ENCODE peak calls at places on chromosomes 11 and 22, in eight cellular contexts. M is GM23338, I is stomach, L is sigmoid colon, H is heart right ventricle, E is transverse colon, G is left ventricle myocardium inferior, T is Peyer's patch. V is an unnamed sample. For H3K36me3, the result is how much of the 10 kb centered on the place peaks cover.

GRCh38 chr11:111449158-111449557 is 63.0 kb downstream of the BTG4 start:
- DNase-seq in M (peak), I (no peak), L (no peak), H (no peak), E (no peak), G (no peak), T (no peak), V (no peak)

GRCh38 chr11:13261600-13262061 is 16.0 kb upstream of the BMAL1 start:
- DNase-seq in M (no peak), I (no peak), L (no peak), H (peak), E (no peak), G (no peak), T (no peak), V (no peak)

GRCh38 chr11:2926611-2927492 is 2.4 kb downstream of the PHLDA2 start:
- DNase-seq in M (no peak), I (no peak), L (no peak), H (no peak), E (peak), G (peak), T (no peak), V (no peak)

GRCh38 chr22:23915230-23915754 is 21.1 kb downstream of the MIF start:
- DNase-seq in M (no peak), I (no peak), L (no peak), H (no peak), E (no peak), G (no peak), T (no peak), V (no peak)

GRCh38 chr11:90809581-90809980 is 586.7 kb upstream of the CHORDC1 start:
- DNase-seq in M (no peak), I (no peak), L (no peak), H (no peak), E (no peak), G (no peak), T (no peak), V (no peak)

GRCh38 chr22:38758276-38758945 is 2.6 kb upstream of the SUN2 start:
- DNase-seq in M (no peak), I (no peak), L (no peak), H (no peak), E (no peak), G (no peak), T (peak), V (peak)

GRCh38 chr22:24953294-24954113 is 988 bp downstream of the KIAA1671 start:
- DNase-seq in M (peak), I (peak), L (peak), H (peak), E (peak), G (peak), T (no peak), V (no peak)

GRCh38 chr11:68841718-68842426 is at the start of gene CPT1A:
- DNase-seq in M (peak), I (peak), L (peak), H (peak), E (peak), G (peak), T (peak), V (peak)

GRCh38 chr11:43574949-43575915 is 105.3 kb upstream of the HSD17B12 start:
- DNase-seq in M (peak), I (no peak), L (peak), H (no peak), E (no peak), G (peak), T (no peak), V (no peak)

GRCh38 chr11:61967177-61967923 is at the start of gene FTH1:
- DNase-seq in M (peak), I (peak), L (peak), H (peak), E (peak), G (peak), T (peak), V (peak)

GRCh38 chr11:47464479-47464878 is 15.5 kb upstream of the RAPSN start:
- DNase-seq in M (peak), I (no peak), L (peak), H (no peak), E (no peak), G (no peak), T (no peak), V (no peak)

GRCh38 chr22:23182289-23183106 is 2.2 kb downstream of the BCR start:
- DNase-seq in M (peak), I (no peak), L (no peak), H (no peak), E (no peak), G (no peak), T (no peak), V (no peak)

GRCh38 chr11:94968334-94968958 is 4.9 kb downstream of the CWC15 start:
- DNase-seq in M (peak), I (no peak), L (no peak), H (no peak), E (no peak), G (no peak), T (no peak), V (no peak)

GRCh38 chr11:63855975-63856374 is 17.1 kb downstream of the MARK2 start:
- DNase-seq in M (no peak), I (no peak), L (no peak), H (no peak), E (no peak), G (no peak), T (no peak), V (no peak)

GRCh38 chr11:3092603-3093141 is 35.4 kb upstream of the CARS1 start:
- DNase-seq in M (no peak), I (peak), L (peak), H (no peak), E (no peak), G (no peak), T (no peak), V (no peak)

GRCh38 chr22:30234786-30235470 is 11.6 kb downstream of the LIF start:
- DNase-seq in M (no peak), I (no peak), L (no peak), H (no peak), E (no peak), G (no peak), T (no peak), V (no peak)

GRCh38 chr11:117287668-117288067 is 3.5 kb upstream of the BACE1-AS start:
- DNase-seq in M (no peak), I (no peak), L (no peak), H (no peak), E (no peak), G (no peak), T (no peak), V (no peak)

GRCh38 chr22:46879083-46879482 is 116.6 kb downstream of the TBC1D22A start:
- DNase-seq in M (no peak), I (no peak), L (no peak), H (peak), E (no peak), G (no peak), T (peak), V (no peak)

GRCh38 chr11:25981998-25982397 is 349.9 kb upstream of the ANO3 start:
- DNase-seq in M (peak), I (no peak), L (no peak), H (peak), E (no peak), G (no peak), T (no peak), V (no peak)

GRCh38 chr22:17734197-17734596 is 40.1 kb downstream of the BID start:
- DNase-seq in M (no peak), I (no peak), L (no peak), H (no peak), E (no peak), G (no peak), T (no peak), V (no peak)

GRCh38 chr11:95575517-95575916 is 214.1 kb downstream of the FAM76B start:
- DNase-seq in M (no peak), I (no peak), L (no peak), H (no peak), E (no peak), G (no peak), T (no peak), V (no peak)

GRCh38 chr11:64765841-64766682 is 6.3 kb upstream of the PYGM start:
- DNase-seq in M (peak), I (no peak), L (peak), H (no peak), E (no peak), G (no peak), T (peak), V (no peak)

GRCh38 chr11:57761301-57762234 is at the start of gene CTNND1:
- DNase-seq in M (peak), I (peak), L (peak), H (peak), E (peak), G (peak), T (peak), V (no peak)

GRCh38 chr11:108733479-108734116 is 68.7 kb downstream of the DDX10 start:
- DNase-seq in M (peak), I (no peak), L (no peak), H (no peak), E (no peak), G (no peak), T (no peak), V (no peak)

GRCh38 chr22:50665738-50666137 is 6.9 kb upstream of the SHANK3 start:
- DNase-seq in M (no peak), I (no peak), L (no peak), H (no peak), E (no peak), G (no peak), T (no peak), V (no peak)

GRCh38 chr11:126216526-126217305 is 5.1 kb downstream of the FAM118B start:
- DNase-seq in M (no peak), I (no peak), L (no peak), H (no peak), E (no peak), G (no peak), T (no peak), V (no peak)

GRCh38 chr11:46315033-46315738 is 32.1 kb upstream of the DGKZ start:
- DNase-seq in M (peak), I (peak), L (peak), H (peak), E (peak), G (peak), T (peak), V (peak)

GRCh38 chr11:19714387-19715363 is 2.0 kb downstream of the NAV2 start:
- DNase-seq in M (peak), I (no peak), L (peak), H (peak), E (no peak), G (peak), T (no peak), V (no peak)

GRCh38 chr11:113876074-113876797 is 864 bp upstream of the USP28 start:
- DNase-seq in M (no peak), I (no peak), L (no peak), H (no peak), E (peak), G (no peak), T (peak), V (no peak)

GRCh38 chr11:904380-904779 is 6.2 kb downstream of the CHID1 start:
- DNase-seq in M (no peak), I (no peak), L (no peak), H (no peak), E (no peak), G (no peak), T (no peak), V (no peak)
- H3K36me3 ChIP-seq in M (under half), I (half or more), L (half or more), H (under half), E (under half), G (half or more), T (under half), V (under half)

GRCh38 chr11:5625281-5625680 is 480 bp downstream of the TRIM34 start:
- DNase-seq in M (no peak), I (no peak), L (no peak), H (no peak), E (no peak), G (no peak), T (no peak), V (no peak)
- H3K27ac ChIP-seq in M (no peak), I (peak), L (peak), H (peak), E (peak), G (peak), T (peak), V (peak)

GRCh38 chr11:112751763-112752162 is 209.5 kb upstream of the NCAM1 start:
- DNase-seq in M (no peak), I (no peak), L (peak), H (no peak), E (no peak), G (no peak), T (no peak), V (no peak)
- TF ChIP-seq CTCF in M (no peak), I (no peak), L (no peak), H (no peak), E (no peak), G (no peak), T (no peak), V (no peak)

GRCh38 chr11:124629961-124630360 is 7.3 kb downstream of the TBRG1 start:
- DNase-seq in M (no peak), I (no peak), L (no peak), H (no peak), E (no peak), G (no peak), T (no peak), V (no peak)
- H3K36me3 ChIP-seq in M (half or more), I (half or more), L (half or more), H (under half), E (under half), G (half or more), T (under half), V (half or more)

GRCh38 chr11:70456921-70457532 is 58.7 kb downstream of the CTTN start:
- DNase-seq in M (no peak), I (no peak), L (no peak), H (no peak), E (no peak), G (no peak), T (no peak), V (no peak)
- H3K27ac ChIP-seq in M (no peak), I (no peak), L (no peak), H (no peak), E (no peak), G (no peak), T (no peak), V (no peak)

DNA sequence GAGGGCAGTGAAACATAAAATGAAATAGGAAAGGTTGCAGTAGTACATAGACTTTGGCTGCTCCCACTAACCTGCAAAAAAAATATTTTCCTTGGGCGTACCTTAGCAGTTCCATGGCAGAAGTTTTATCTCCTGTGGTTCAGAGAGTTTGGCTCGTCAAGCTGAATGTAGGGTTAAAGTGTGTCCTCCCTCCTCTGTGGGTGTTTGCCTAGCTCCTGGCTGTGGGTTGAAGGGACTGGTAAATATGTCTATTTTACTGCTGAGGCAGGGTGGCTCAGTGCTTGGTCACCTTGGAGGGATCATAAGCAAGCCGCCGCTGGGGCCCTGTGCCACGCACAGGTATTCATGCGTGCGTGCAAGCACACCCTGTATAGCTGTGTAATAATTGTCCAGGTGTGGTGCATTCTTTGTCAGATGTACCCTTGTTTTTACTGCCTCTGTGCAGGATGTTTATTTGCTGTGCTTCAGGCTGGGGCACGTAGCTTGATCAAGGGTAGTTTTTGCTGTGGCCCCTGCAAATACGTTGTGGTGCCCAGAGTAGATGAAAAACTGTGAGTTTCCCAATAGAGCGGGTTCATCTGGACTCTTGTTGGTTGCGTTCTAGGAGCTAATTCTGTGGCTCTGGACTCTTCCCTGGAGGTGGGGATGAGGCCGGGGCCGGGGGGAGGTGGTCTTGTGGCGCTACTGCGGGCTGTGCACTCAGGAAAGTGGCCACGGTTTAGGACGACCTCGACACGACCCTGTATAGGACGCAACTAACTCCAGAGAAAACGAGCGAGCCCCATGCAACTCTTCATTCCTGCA is 734 bp upstream of the SORL1 start:
- DNase-seq in M (no peak), I (peak), L (no peak), H (no peak), E (peak), G (no peak), T (peak), V (peak)
- TF ChIP-seq CTCF in M (no peak), I (no peak), L (no peak), H (no peak), E (no peak), G (no peak), T (no peak), V (no peak)

GRCh38 chr11:17116121-17116520 is 38.7 kb upstream of the RPS13 start:
- DNase-seq in M (no peak), I (no peak), L (no peak), H (no peak), E (no peak), G (no peak), T (no peak), V (no peak)
- H3K36me3 ChIP-seq in M (half or more), I (half or more), L (half or more), H (under half), E (under half), G (half or more), T (under half), V (under half)

DNA sequence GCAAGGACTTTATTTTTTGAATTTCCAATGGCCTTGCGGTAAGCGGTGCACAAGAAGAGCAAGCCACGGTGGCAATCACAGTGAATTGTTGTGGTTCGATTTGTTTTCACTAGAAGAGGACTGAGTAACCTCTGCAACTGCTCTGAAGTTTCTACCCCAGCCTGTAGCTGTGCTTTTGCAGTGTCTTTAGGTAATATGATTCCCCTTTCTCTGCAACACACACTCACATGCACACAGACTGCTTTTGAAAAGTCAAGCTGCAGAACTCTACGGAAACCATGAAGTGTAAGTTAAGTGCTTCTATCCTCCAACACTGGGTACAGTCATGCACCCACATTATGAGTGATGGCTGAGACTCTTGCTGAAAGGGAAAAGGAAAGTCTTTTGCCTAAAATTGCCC is 38.4 kb downstream of the CD44 start:
- DNase-seq in M (no peak), I (no peak), L (no peak), H (no peak), E (no peak), G (no peak), T (no peak), V (no peak)
- H3K27ac ChIP-seq in M (no peak), I (no peak), L (no peak), H (no peak), E (peak), G (no peak), T (no peak), V (peak)

GRCh38 chr11:70625921-70626518 is 227.7 kb downstream of the CTTN start:
- DNase-seq in M (no peak), I (no peak), L (no peak), H (no peak), E (no peak), G (no peak), T (no peak), V (no peak)

GRCh38 chr11:70630068-70630467 is 231.7 kb downstream of the CTTN start:
- DNase-seq in M (no peak), I (no peak), L (no peak), H (no peak), E (no peak), G (no peak), T (no peak), V (no peak)

GRCh38 chr11:70628881-70629844 is 230.8 kb downstream of the CTTN start:
- DNase-seq in M (peak), I (peak), L (no peak), H (peak), E (peak), G (peak), T (no peak), V (no peak)

GRCh38 chr11:70627219-70627618 is 228.9 kb downstream of the CTTN start:
- DNase-seq in M (no peak), I (no peak), L (no peak), H (no peak), E (peak), G (no peak), T (no peak), V (no peak)

GRCh38 chr11:70628176-70628860 is 230.0 kb downstream of the CTTN start:
- DNase-seq in M (no peak), I (no peak), L (no peak), H (no peak), E (no peak), G (no peak), T (no peak), V (no peak)
- TF ChIP-seq CTCF in M (no peak), I (no peak), L (no peak), H (no peak), E (no peak), G (no peak), T (no peak), V (no peak)

V was measured in CD8-positive, alpha-beta T cell.